ENCODE peak calls at places on chromosomes 2 and 18, in seven cellular contexts. N is heart right ventricle, E is NB4, A is fibroblast of lung, H is BE2C, X is BJ, R is body of pancreas. C is an unnamed sample.

GRCh38 chr18:73908323-73908722 is 239.3 kb downstream of the FBXO15 start:
- DNase-seq in R (no peak), A (peak; percentile 20), H (no peak), X (no peak), N (no peak), E (peak; percentile 25), C (no peak)

GRCh38 chr2:176129013-176129796 is at the start of gene HOXD8:
- DNase-seq in A (peak; percentile 22), H (peak; percentile 75), E (no peak), N (peak; percentile 43), X (no peak), R (no peak), C (no peak)

GRCh38 chr2:120257522-120257921 is 4.9 kb downstream of the RALB start:
- DNase-seq in N (no peak), R (no peak), E (peak; percentile 51), A (no peak), H (no peak), X (no peak), C (no peak)

GRCh38 chr2:130371723-130372054 is 15.8 kb downstream of the PTPN18 start:
- DNase-seq in H (no peak), N (no peak), R (no peak), A (no peak), X (no peak), E (peak; percentile 84), C (no peak)

GRCh38 chr2:13597176-13597575 is 880.4 kb downstream of the TRIB2 start:
- DNase-seq in X (no peak), A (peak; percentile 19), E (no peak), H (no peak), N (no peak), R (no peak), C (no peak)

GRCh38 chr2:233836359-233836758 is 18.0 kb downstream of the HJURP start:
- DNase-seq in H (no peak), A (no peak), N (no peak), E (no peak), R (no peak), X (no peak), C (no peak)

GRCh38 chr2:121501554-121501953 is 29.1 kb upstream of the RNU4ATAC start:
- DNase-seq in X (no peak), N (no peak), H (no peak), E (no peak), R (no peak), A (no peak), C (no peak)

GRCh38 chr2:102141915-102142828 is at the start of gene IL1R1:
- DNase-seq in A (peak; percentile 83), X (no peak), R (peak; percentile 85), N (peak; percentile 88), E (peak; percentile 71), H (peak; percentile 10), C (no peak)

GRCh38 chr2:110853516-110853915 is 121.1 kb downstream of the ACOXL start:
- DNase-seq in R (peak; percentile 52), E (peak; percentile 67), H (peak; percentile 34), A (peak; percentile 8), X (no peak), N (no peak), C (no peak)

GRCh38 chr2:238573065-238573778 is 146.5 kb downstream of the ASB1 start:
- DNase-seq in E (peak; percentile 19), X (no peak), A (no peak), H (no peak), R (peak; percentile 17), N (no peak), C (no peak)

GRCh38 chr2:225797394-225797793 is 397.9 kb downstream of the NYAP2 start:
- DNase-seq in A (no peak), N (no peak), X (no peak), E (no peak), H (no peak), R (no peak), C (no peak)

GRCh38 chr2:134926231-134926931 is 7.8 kb downstream of the CCNT2 start:
- DNase-seq in R (no peak), E (no peak), A (peak; percentile 27), N (no peak), X (no peak), H (no peak), C (no peak)

GRCh38 chr18:25786778-25787177 is 303.6 kb downstream of the SS18 start:
- DNase-seq in R (no peak), X (peak; percentile 78), E (no peak), A (peak; percentile 58), H (no peak), N (no peak), C (peak; percentile 56)

GRCh38 chr2:204715332-204715731 is 170.1 kb downstream of the PARD3B start:
- DNase-seq in E (no peak), H (no peak), R (no peak), X (peak; percentile 27), A (peak; percentile 14), N (no peak), C (no peak)

GRCh38 chr2:25419678-25420242 is 78.0 kb upstream of the DNMT3A start:
- DNase-seq in A (no peak), E (peak; percentile 44), R (no peak), H (no peak), N (no peak), X (no peak), C (no peak)

GRCh38 chr2:208466133-208466919 is 59.7 kb downstream of the PTH2R start:
- DNase-seq in A (peak; percentile 4), N (no peak), H (peak; percentile 68), R (peak; percentile 40), E (peak; percentile 70), X (no peak), C (peak; percentile 4)

GRCh38 chr2:22175002-22175401 is 1051.2 kb downstream of the TDRD15 start:
- DNase-seq in R (no peak), N (no peak), A (no peak), H (no peak), X (no peak), E (no peak), C (no peak)

GRCh38 chr2:202378001-202378400 is 1.9 kb downstream of the BMPR2 start:
- DNase-seq in E (no peak), H (no peak), A (no peak), R (no peak), N (no peak), X (no peak), C (no peak)
- H3K4me3 ChIP-seq in E (peak overlapping the region; percentile 83), H (peak overlapping the region; percentile 89), A (peak overlapping the region; percentile 64), R (peak overlapping the region; percentile 96), N (peak overlapping the region; percentile 86), X (peak overlapping the region; percentile 77), C (peak overlapping the region; percentile 91)

GRCh38 chr2:99825630-99826029 is 316.8 kb downstream of the AFF3 start:
- DNase-seq in E (no peak), A (no peak), X (no peak), R (no peak), N (no peak), H (no peak), C (no peak)

GRCh38 chr2:99821572-99822369 is 320.6 kb downstream of the AFF3 start:
- DNase-seq in X (no peak), R (no peak), H (no peak), A (peak; percentile 71), N (no peak), E (no peak), C (no peak)

GRCh38 chr2:99819766-99820165 is 322.6 kb downstream of the AFF3 start:
- DNase-seq in E (peak; percentile 10), X (no peak), H (no peak), R (no peak), A (no peak), N (no peak), C (no peak)

GRCh38 chr2:99821039-99821438 is 321.4 kb downstream of the AFF3 start:
- DNase-seq in N (no peak), A (no peak), E (peak; percentile 16), H (no peak), X (no peak), R (no peak), C (no peak)

DNA sequence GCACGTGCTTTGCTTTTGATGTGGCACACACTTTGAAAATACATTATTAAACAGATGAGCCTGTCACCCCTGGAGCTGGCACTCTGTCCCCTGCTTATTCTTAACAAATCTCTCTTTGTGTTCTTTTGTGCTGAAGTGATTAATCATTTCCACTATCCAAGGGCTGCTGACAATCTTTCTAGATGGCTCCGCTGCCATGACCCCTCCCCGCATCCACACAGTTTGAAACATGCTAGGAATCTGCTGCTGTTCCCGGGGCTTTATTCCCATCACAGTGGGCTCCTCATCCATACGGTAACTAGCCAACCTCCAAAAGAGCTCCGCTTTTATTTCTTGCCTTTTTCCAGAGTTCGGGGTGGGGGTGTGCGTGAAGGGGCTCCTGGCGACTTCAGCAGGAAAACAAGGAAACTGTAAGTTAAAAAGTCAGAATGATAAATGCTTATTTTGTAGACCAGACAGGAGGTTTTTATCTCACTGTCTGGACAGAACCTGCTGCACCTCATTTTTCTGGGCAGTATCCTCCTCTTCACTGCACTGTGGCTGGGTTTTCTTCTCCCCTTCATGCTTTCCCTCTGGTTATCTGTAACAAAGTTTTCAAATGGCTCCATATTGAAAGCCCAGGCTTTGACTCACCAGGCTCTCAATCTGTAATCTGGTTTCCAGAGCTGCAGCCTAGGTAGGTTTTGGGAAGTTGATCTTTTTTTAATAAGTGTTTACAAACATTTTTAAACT is 319.7 kb downstream of the AFF3 start:
- DNase-seq in H (no peak), E (no peak), R (no peak), X (no peak), N (no peak), A (no peak), C (no peak)
- H3K4me3 ChIP-seq in H (no peak overlapping the region), E (no peak overlapping the region), R (no peak overlapping the region), X (no peak overlapping the region), N (no peak overlapping the region), A (no peak overlapping the region), C (no peak overlapping the region)

GRCh38 chr2:241607162-241607885 is 29.6 kb downstream of the THAP4 start:
- DNase-seq in R (no peak), H (no peak), E (no peak), N (no peak), A (no peak), X (no peak), C (no peak)

GRCh38 chr2:241608881-241609280 is 28.1 kb downstream of the THAP4 start:
- DNase-seq in R (no peak), X (no peak), E (peak; percentile 61), N (no peak), H (no peak), A (no peak), C (no peak)

GRCh38 chr2:241612156-241613017 is 24.6 kb downstream of the THAP4 start:
- DNase-seq in R (no peak), H (no peak), N (no peak), X (no peak), A (peak; percentile 56), E (no peak), C (no peak)

GRCh38 chr2:241611062-241611461 is 25.9 kb downstream of the THAP4 start:
- DNase-seq in H (no peak), E (no peak), R (no peak), A (no peak), X (no peak), N (no peak), C (no peak)

GRCh38 chr2:241609859-241610793 is 26.8 kb downstream of the THAP4 start:
- DNase-seq in R (peak; percentile 90), H (peak; percentile 93), X (peak; percentile 21), A (peak; percentile 65), N (peak; percentile 87), E (peak; percentile 96), C (peak; percentile 41)
- H3K4me3 ChIP-seq in R (no peak overlapping the region), H (peak overlapping the region; percentile 58), X (peak overlapping the region; percentile 49), A (peak overlapping the region; percentile 33), N (peak overlapping the region; percentile 46), E (no peak overlapping the region), C (peak overlapping the region; percentile 44)

DNA sequence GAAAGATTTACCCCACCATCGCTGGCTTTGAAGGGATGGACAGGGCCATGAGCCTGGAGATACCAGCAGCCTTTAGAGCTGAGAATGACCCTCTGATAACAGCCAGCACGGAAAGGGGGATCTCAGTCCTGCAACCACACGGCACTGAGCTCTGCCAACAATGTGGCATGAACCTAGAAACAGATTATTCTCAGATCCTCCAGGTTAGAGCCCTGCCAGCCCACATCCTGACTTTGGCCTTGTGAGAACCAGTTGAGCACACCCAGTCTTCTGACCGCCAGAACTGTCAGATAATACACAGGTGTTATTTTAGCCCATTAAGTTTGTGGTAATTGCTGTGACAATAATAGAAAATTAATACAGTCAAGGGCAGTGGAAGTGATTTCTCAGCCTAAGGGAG is 9.4 kb upstream of the GNLY start:
- DNase-seq in R (no peak), E (no peak), X (no peak), A (no peak), H (no peak), N (no peak), C (no peak)
- H3K4me3 ChIP-seq in R (no peak overlapping the region), E (no peak overlapping the region), X (no peak overlapping the region), A (no peak overlapping the region), H (no peak overlapping the region), N (no peak overlapping the region), C (no peak overlapping the region)